ENCODE peak calls at places on chromosomes 7 and 10, in eight cellular contexts. One of them, this sample, is unnamed.

GRCh38 chr7:91496251-91496820 is 232.1 kb downstream of the FZD1 start:
- DNase-seq in T-helper 2 cell: no peak
- DNase-seq in activated T-helper 1 cell treated with anti-CD3 and anti-CD28 coated beads, Interleukin-12 subunit alpha, Interleukin-12 subunit beta, Interleukin-2, Interleukin-4 antibody, amounts not matched to agents 30 ng/mL and 10 ng/mL and 1 ng/mL, durations not matched to agents 14 hours and 24 hours and 36 hours: no peak
- DNase-seq in T47D: no peak
- DNase-seq in left cardiac atrium: no peak
- DNase-seq in GM10248: no peak
- DNase-seq in stimulated activated naive B cell treated with anti-CD40 and anti-IgM and Interleukin-4, amounts not matched to agents 10 μg/mL and 1 μg/mL and 100 μg/mL, for 72 hours: no peak
- DNase-seq in H7: no peak
- DNase-seq in this sample: no peak

GRCh38 chr7:17057143-17057509 is 175.3 kb upstream of the AGR3 start:
- DNase-seq in T-helper 2 cell: no peak
- DNase-seq in activated T-helper 1 cell treated with anti-CD3 and anti-CD28 coated beads, Interleukin-12 subunit alpha, Interleukin-12 subunit beta, Interleukin-2, Interleukin-4 antibody, amounts not matched to agents 30 ng/mL and 10 ng/mL and 1 ng/mL, durations not matched to agents 14 hours and 24 hours and 36 hours: no peak
- DNase-seq in T47D: no peak
- DNase-seq in left cardiac atrium: no peak
- DNase-seq in GM10248: no peak
- DNase-seq in stimulated activated naive B cell treated with anti-CD40 and anti-IgM and Interleukin-4, amounts not matched to agents 10 μg/mL and 1 μg/mL and 100 μg/mL, for 72 hours: no peak
- DNase-seq in H7: no peak
- DNase-seq in this sample: no peak

GRCh38 chr10:5764422-5765297 is 48.6 kb downstream of the GDI2 start:
- DNase-seq in T-helper 2 cell: no peak
- DNase-seq in activated T-helper 1 cell treated with anti-CD3 and anti-CD28 coated beads, Interleukin-12 subunit alpha, Interleukin-12 subunit beta, Interleukin-2, Interleukin-4 antibody, amounts not matched to agents 30 ng/mL and 10 ng/mL and 1 ng/mL, durations not matched to agents 14 hours and 24 hours and 36 hours: no peak
- DNase-seq in T47D: no peak
- DNase-seq in left cardiac atrium: no peak
- DNase-seq in GM10248: no peak
- DNase-seq in stimulated activated naive B cell treated with anti-CD40 and anti-IgM and Interleukin-4, amounts not matched to agents 10 μg/mL and 1 μg/mL and 100 μg/mL, for 72 hours: no peak
- DNase-seq in H7: no peak
- DNase-seq in this sample: peak

GRCh38 chr7:28813238-28813962 is 144.7 kb downstream of the TRIL start:
- DNase-seq in T-helper 2 cell: no peak
- DNase-seq in activated T-helper 1 cell treated with anti-CD3 and anti-CD28 coated beads, Interleukin-12 subunit alpha, Interleukin-12 subunit beta, Interleukin-2, Interleukin-4 antibody, amounts not matched to agents 30 ng/mL and 10 ng/mL and 1 ng/mL, durations not matched to agents 14 hours and 24 hours and 36 hours: no peak
- DNase-seq in T47D: no peak
- DNase-seq in left cardiac atrium: no peak
- DNase-seq in GM10248: no peak
- DNase-seq in stimulated activated naive B cell treated with anti-CD40 and anti-IgM and Interleukin-4, amounts not matched to agents 10 μg/mL and 1 μg/mL and 100 μg/mL, for 72 hours: no peak
- DNase-seq in H7: no peak
- DNase-seq in this sample: no peak

GRCh38 chr10:32381165-32381564 is 34.2 kb upstream of the EPC1 start:
- DNase-seq in T-helper 2 cell: no peak
- DNase-seq in activated T-helper 1 cell treated with anti-CD3 and anti-CD28 coated beads, Interleukin-12 subunit alpha, Interleukin-12 subunit beta, Interleukin-2, Interleukin-4 antibody, amounts not matched to agents 30 ng/mL and 10 ng/mL and 1 ng/mL, durations not matched to agents 14 hours and 24 hours and 36 hours: no peak
- DNase-seq in T47D: no peak
- DNase-seq in left cardiac atrium: no peak
- DNase-seq in GM10248: no peak
- DNase-seq in stimulated activated naive B cell treated with anti-CD40 and anti-IgM and Interleukin-4, amounts not matched to agents 10 μg/mL and 1 μg/mL and 100 μg/mL, for 72 hours: no peak
- DNase-seq in H7: no peak
- DNase-seq in this sample: peak

GRCh38 chr10:29443745-29444523 is 155.1 kb downstream of the LYZL1 start:
- DNase-seq in T-helper 2 cell: no peak
- DNase-seq in activated T-helper 1 cell treated with anti-CD3 and anti-CD28 coated beads, Interleukin-12 subunit alpha, Interleukin-12 subunit beta, Interleukin-2, Interleukin-4 antibody, amounts not matched to agents 30 ng/mL and 10 ng/mL and 1 ng/mL, durations not matched to agents 14 hours and 24 hours and 36 hours: no peak
- DNase-seq in T47D: no peak
- DNase-seq in left cardiac atrium: no peak
- DNase-seq in GM10248: no peak
- DNase-seq in stimulated activated naive B cell treated with anti-CD40 and anti-IgM and Interleukin-4, amounts not matched to agents 10 μg/mL and 1 μg/mL and 100 μg/mL, for 72 hours: no peak
- DNase-seq in H7: no peak
- DNase-seq in this sample: no peak

GRCh38 chr7:156747718-156748117 is 107.1 kb downstream of the RNF32 start:
- DNase-seq in T-helper 2 cell: no peak
- DNase-seq in activated T-helper 1 cell treated with anti-CD3 and anti-CD28 coated beads, Interleukin-12 subunit alpha, Interleukin-12 subunit beta, Interleukin-2, Interleukin-4 antibody, amounts not matched to agents 30 ng/mL and 10 ng/mL and 1 ng/mL, durations not matched to agents 14 hours and 24 hours and 36 hours: no peak
- DNase-seq in T47D: no peak
- DNase-seq in left cardiac atrium: no peak
- DNase-seq in GM10248: no peak
- DNase-seq in stimulated activated naive B cell treated with anti-CD40 and anti-IgM and Interleukin-4, amounts not matched to agents 10 μg/mL and 1 μg/mL and 100 μg/mL, for 72 hours: no peak
- DNase-seq in H7: no peak
- DNase-seq in this sample: peak

GRCh38 chr7:30575910-30576309 is 18.8 kb upstream of the GARS1 start:
- DNase-seq in T-helper 2 cell: no peak
- DNase-seq in activated T-helper 1 cell treated with anti-CD3 and anti-CD28 coated beads, Interleukin-12 subunit alpha, Interleukin-12 subunit beta, Interleukin-2, Interleukin-4 antibody, amounts not matched to agents 30 ng/mL and 10 ng/mL and 1 ng/mL, durations not matched to agents 14 hours and 24 hours and 36 hours: no peak
- DNase-seq in T47D: no peak
- DNase-seq in left cardiac atrium: no peak
- DNase-seq in GM10248: no peak
- DNase-seq in stimulated activated naive B cell treated with anti-CD40 and anti-IgM and Interleukin-4, amounts not matched to agents 10 μg/mL and 1 μg/mL and 100 μg/mL, for 72 hours: no peak
- DNase-seq in H7: no peak
- DNase-seq in this sample: no peak

GRCh38 chr7:27048438-27048837 is 47.4 kb downstream of the HOXA1 start:
- DNase-seq in T-helper 2 cell: no peak
- DNase-seq in activated T-helper 1 cell treated with anti-CD3 and anti-CD28 coated beads, Interleukin-12 subunit alpha, Interleukin-12 subunit beta, Interleukin-2, Interleukin-4 antibody, amounts not matched to agents 30 ng/mL and 10 ng/mL and 1 ng/mL, durations not matched to agents 14 hours and 24 hours and 36 hours: no peak
- DNase-seq in T47D: no peak
- DNase-seq in left cardiac atrium: no peak
- DNase-seq in GM10248: no peak
- DNase-seq in stimulated activated naive B cell treated with anti-CD40 and anti-IgM and Interleukin-4, amounts not matched to agents 10 μg/mL and 1 μg/mL and 100 μg/mL, for 72 hours: no peak
- DNase-seq in H7: peak
- DNase-seq in this sample: no peak

GRCh38 chr7:43318188-43318587 is 205.7 kb downstream of the HECW1 start:
- DNase-seq in T-helper 2 cell: no peak
- DNase-seq in activated T-helper 1 cell treated with anti-CD3 and anti-CD28 coated beads, Interleukin-12 subunit alpha, Interleukin-12 subunit beta, Interleukin-2, Interleukin-4 antibody, amounts not matched to agents 30 ng/mL and 10 ng/mL and 1 ng/mL, durations not matched to agents 14 hours and 24 hours and 36 hours: no peak
- DNase-seq in T47D: no peak
- DNase-seq in left cardiac atrium: no peak
- DNase-seq in GM10248: no peak
- DNase-seq in stimulated activated naive B cell treated with anti-CD40 and anti-IgM and Interleukin-4, amounts not matched to agents 10 μg/mL and 1 μg/mL and 100 μg/mL, for 72 hours: no peak
- DNase-seq in H7: no peak
- DNase-seq in this sample: no peak

GRCh38 chr7:36287371-36288241 is 102.1 kb upstream of the ANLN start:
- DNase-seq in T-helper 2 cell: no peak
- DNase-seq in activated T-helper 1 cell treated with anti-CD3 and anti-CD28 coated beads, Interleukin-12 subunit alpha, Interleukin-12 subunit beta, Interleukin-2, Interleukin-4 antibody, amounts not matched to agents 30 ng/mL and 10 ng/mL and 1 ng/mL, durations not matched to agents 14 hours and 24 hours and 36 hours: peak
- DNase-seq in T47D: no peak
- DNase-seq in left cardiac atrium: no peak
- DNase-seq in GM10248: no peak
- DNase-seq in stimulated activated naive B cell treated with anti-CD40 and anti-IgM and Interleukin-4, amounts not matched to agents 10 μg/mL and 1 μg/mL and 100 μg/mL, for 72 hours: peak
- DNase-seq in H7: no peak
- DNase-seq in this sample: peak

GRCh38 chr7:154767821-154768415 is 235.0 kb downstream of the PAXIP1 start:
- DNase-seq in T-helper 2 cell: no peak
- DNase-seq in activated T-helper 1 cell treated with anti-CD3 and anti-CD28 coated beads, Interleukin-12 subunit alpha, Interleukin-12 subunit beta, Interleukin-2, Interleukin-4 antibody, amounts not matched to agents 30 ng/mL and 10 ng/mL and 1 ng/mL, durations not matched to agents 14 hours and 24 hours and 36 hours: no peak
- DNase-seq in T47D: no peak
- DNase-seq in left cardiac atrium: no peak
- DNase-seq in GM10248: no peak
- DNase-seq in stimulated activated naive B cell treated with anti-CD40 and anti-IgM and Interleukin-4, amounts not matched to agents 10 μg/mL and 1 μg/mL and 100 μg/mL, for 72 hours: no peak
- DNase-seq in H7: no peak
- DNase-seq in this sample: no peak

GRCh38 chr7:95737828-95738505 is 34.4 kb upstream of the DYNC1I1 start:
- DNase-seq in T-helper 2 cell: no peak
- DNase-seq in activated T-helper 1 cell treated with anti-CD3 and anti-CD28 coated beads, Interleukin-12 subunit alpha, Interleukin-12 subunit beta, Interleukin-2, Interleukin-4 antibody, amounts not matched to agents 30 ng/mL and 10 ng/mL and 1 ng/mL, durations not matched to agents 14 hours and 24 hours and 36 hours: no peak
- DNase-seq in T47D: no peak
- DNase-seq in left cardiac atrium: no peak
- DNase-seq in GM10248: no peak
- DNase-seq in stimulated activated naive B cell treated with anti-CD40 and anti-IgM and Interleukin-4, amounts not matched to agents 10 μg/mL and 1 μg/mL and 100 μg/mL, for 72 hours: no peak
- DNase-seq in H7: no peak
- DNase-seq in this sample: peak

GRCh38 chr7:157893535-157894044 is 556.8 kb downstream of the DNAJB6 start:
- DNase-seq in T-helper 2 cell: no peak
- DNase-seq in activated T-helper 1 cell treated with anti-CD3 and anti-CD28 coated beads, Interleukin-12 subunit alpha, Interleukin-12 subunit beta, Interleukin-2, Interleukin-4 antibody, amounts not matched to agents 30 ng/mL and 10 ng/mL and 1 ng/mL, durations not matched to agents 14 hours and 24 hours and 36 hours: no peak
- DNase-seq in T47D: no peak
- DNase-seq in left cardiac atrium: no peak
- DNase-seq in GM10248: no peak
- DNase-seq in stimulated activated naive B cell treated with anti-CD40 and anti-IgM and Interleukin-4, amounts not matched to agents 10 μg/mL and 1 μg/mL and 100 μg/mL, for 72 hours: no peak
- DNase-seq in H7: no peak
- DNase-seq in this sample: no peak

GRCh38 chr7:141071855-141072547 is 1.9 kb upstream of the TMEM178B start:
- DNase-seq in T-helper 2 cell: no peak
- DNase-seq in activated T-helper 1 cell treated with anti-CD3 and anti-CD28 coated beads, Interleukin-12 subunit alpha, Interleukin-12 subunit beta, Interleukin-2, Interleukin-4 antibody, amounts not matched to agents 30 ng/mL and 10 ng/mL and 1 ng/mL, durations not matched to agents 14 hours and 24 hours and 36 hours: no peak
- DNase-seq in T47D: no peak
- DNase-seq in left cardiac atrium: no peak
- DNase-seq in GM10248: no peak
- DNase-seq in stimulated activated naive B cell treated with anti-CD40 and anti-IgM and Interleukin-4, amounts not matched to agents 10 μg/mL and 1 μg/mL and 100 μg/mL, for 72 hours: no peak
- DNase-seq in H7: peak
- DNase-seq in this sample: peak

GRCh38 chr7:121744319-121744718 is 128.6 kb upstream of the PTPRZ1 start:
- DNase-seq in T-helper 2 cell: no peak
- DNase-seq in activated T-helper 1 cell treated with anti-CD3 and anti-CD28 coated beads, Interleukin-12 subunit alpha, Interleukin-12 subunit beta, Interleukin-2, Interleukin-4 antibody, amounts not matched to agents 30 ng/mL and 10 ng/mL and 1 ng/mL, durations not matched to agents 14 hours and 24 hours and 36 hours: no peak
- DNase-seq in T47D: no peak
- DNase-seq in left cardiac atrium: no peak
- DNase-seq in GM10248: no peak
- DNase-seq in stimulated activated naive B cell treated with anti-CD40 and anti-IgM and Interleukin-4, amounts not matched to agents 10 μg/mL and 1 μg/mL and 100 μg/mL, for 72 hours: no peak
- DNase-seq in H7: no peak
- DNase-seq in this sample: peak

GRCh38 chr7:835491-836401 is 3.5 kb downstream of the SUN1 start:
- DNase-seq in T-helper 2 cell: no peak
- DNase-seq in activated T-helper 1 cell treated with anti-CD3 and anti-CD28 coated beads, Interleukin-12 subunit alpha, Interleukin-12 subunit beta, Interleukin-2, Interleukin-4 antibody, amounts not matched to agents 30 ng/mL and 10 ng/mL and 1 ng/mL, durations not matched to agents 14 hours and 24 hours and 36 hours: no peak
- DNase-seq in T47D: no peak
- DNase-seq in left cardiac atrium: peak
- DNase-seq in GM10248: no peak
- DNase-seq in stimulated activated naive B cell treated with anti-CD40 and anti-IgM and Interleukin-4, amounts not matched to agents 10 μg/mL and 1 μg/mL and 100 μg/mL, for 72 hours: no peak
- DNase-seq in H7: no peak
- DNase-seq in this sample: no peak

GRCh38 chr7:132180481-132180880 is 395.8 kb downstream of the PLXNA4 start:
- DNase-seq in T-helper 2 cell: no peak
- DNase-seq in activated T-helper 1 cell treated with anti-CD3 and anti-CD28 coated beads, Interleukin-12 subunit alpha, Interleukin-12 subunit beta, Interleukin-2, Interleukin-4 antibody, amounts not matched to agents 30 ng/mL and 10 ng/mL and 1 ng/mL, durations not matched to agents 14 hours and 24 hours and 36 hours: no peak
- DNase-seq in T47D: no peak
- DNase-seq in left cardiac atrium: no peak
- DNase-seq in GM10248: no peak
- DNase-seq in stimulated activated naive B cell treated with anti-CD40 and anti-IgM and Interleukin-4, amounts not matched to agents 10 μg/mL and 1 μg/mL and 100 μg/mL, for 72 hours: no peak
- DNase-seq in H7: no peak
- DNase-seq in this sample: no peak

GRCh38 chr7:68720722-68721121 is 877.6 kb upstream of the AUTS2 start:
- DNase-seq in T-helper 2 cell: no peak
- DNase-seq in activated T-helper 1 cell treated with anti-CD3 and anti-CD28 coated beads, Interleukin-12 subunit alpha, Interleukin-12 subunit beta, Interleukin-2, Interleukin-4 antibody, amounts not matched to agents 30 ng/mL and 10 ng/mL and 1 ng/mL, durations not matched to agents 14 hours and 24 hours and 36 hours: no peak
- DNase-seq in T47D: no peak
- DNase-seq in left cardiac atrium: no peak
- DNase-seq in GM10248: no peak
- DNase-seq in stimulated activated naive B cell treated with anti-CD40 and anti-IgM and Interleukin-4, amounts not matched to agents 10 μg/mL and 1 μg/mL and 100 μg/mL, for 72 hours: no peak
- DNase-seq in H7: no peak
- DNase-seq in this sample: no peak

GRCh38 chr7:6172331-6173295 is 99.8 kb downstream of the CYTH3 start:
- DNase-seq in T-helper 2 cell: no peak
- DNase-seq in activated T-helper 1 cell treated with anti-CD3 and anti-CD28 coated beads, Interleukin-12 subunit alpha, Interleukin-12 subunit beta, Interleukin-2, Interleukin-4 antibody, amounts not matched to agents 30 ng/mL and 10 ng/mL and 1 ng/mL, durations not matched to agents 14 hours and 24 hours and 36 hours: no peak
- DNase-seq in T47D: no peak
- DNase-seq in left cardiac atrium: no peak
- DNase-seq in GM10248: no peak
- DNase-seq in stimulated activated naive B cell treated with anti-CD40 and anti-IgM and Interleukin-4, amounts not matched to agents 10 μg/mL and 1 μg/mL and 100 μg/mL, for 72 hours: no peak
- DNase-seq in H7: peak
- DNase-seq in this sample: no peak

GRCh38 chr7:44738876-44739665 is 9.6 kb upstream of the ZMIZ2 start:
- DNase-seq in T-helper 2 cell: no peak
- DNase-seq in activated T-helper 1 cell treated with anti-CD3 and anti-CD28 coated beads, Interleukin-12 subunit alpha, Interleukin-12 subunit beta, Interleukin-2, Interleukin-4 antibody, amounts not matched to agents 30 ng/mL and 10 ng/mL and 1 ng/mL, durations not matched to agents 14 hours and 24 hours and 36 hours: no peak
- DNase-seq in T47D: no peak
- DNase-seq in left cardiac atrium: no peak
- DNase-seq in GM10248: no peak
- DNase-seq in stimulated activated naive B cell treated with anti-CD40 and anti-IgM and Interleukin-4, amounts not matched to agents 10 μg/mL and 1 μg/mL and 100 μg/mL, for 72 hours: no peak
- DNase-seq in H7: no peak
- DNase-seq in this sample: no peak

GRCh38 chr10:12945709-12946359 is 55.7 kb downstream of the CCDC3 start:
- DNase-seq in T-helper 2 cell: no peak
- DNase-seq in activated T-helper 1 cell treated with anti-CD3 and anti-CD28 coated beads, Interleukin-12 subunit alpha, Interleukin-12 subunit beta, Interleukin-2, Interleukin-4 antibody, amounts not matched to agents 30 ng/mL and 10 ng/mL and 1 ng/mL, durations not matched to agents 14 hours and 24 hours and 36 hours: no peak
- DNase-seq in T47D: no peak
- DNase-seq in left cardiac atrium: no peak
- DNase-seq in GM10248: no peak
- DNase-seq in stimulated activated naive B cell treated with anti-CD40 and anti-IgM and Interleukin-4, amounts not matched to agents 10 μg/mL and 1 μg/mL and 100 μg/mL, for 72 hours: no peak
- DNase-seq in H7: no peak
- DNase-seq in this sample: no peak

GRCh38 chr7:108211382-108212201 is 81.4 kb upstream of the LAMB4 start:
- DNase-seq in T-helper 2 cell: no peak
- DNase-seq in activated T-helper 1 cell treated with anti-CD3 and anti-CD28 coated beads, Interleukin-12 subunit alpha, Interleukin-12 subunit beta, Interleukin-2, Interleukin-4 antibody, amounts not matched to agents 30 ng/mL and 10 ng/mL and 1 ng/mL, durations not matched to agents 14 hours and 24 hours and 36 hours: no peak
- DNase-seq in T47D: no peak
- DNase-seq in left cardiac atrium: no peak
- DNase-seq in GM10248: no peak
- DNase-seq in stimulated activated naive B cell treated with anti-CD40 and anti-IgM and Interleukin-4, amounts not matched to agents 10 μg/mL and 1 μg/mL and 100 μg/mL, for 72 hours: peak
- DNase-seq in H7: no peak
- DNase-seq in this sample: peak

GRCh38 chr7:150465414-150465813 is 15.0 kb downstream of the GIMAP8 start:
- DNase-seq in T-helper 2 cell: no peak
- DNase-seq in activated T-helper 1 cell treated with anti-CD3 and anti-CD28 coated beads, Interleukin-12 subunit alpha, Interleukin-12 subunit beta, Interleukin-2, Interleukin-4 antibody, amounts not matched to agents 30 ng/mL and 10 ng/mL and 1 ng/mL, durations not matched to agents 14 hours and 24 hours and 36 hours: no peak
- DNase-seq in T47D: no peak
- DNase-seq in left cardiac atrium: no peak
- DNase-seq in GM10248: no peak
- DNase-seq in stimulated activated naive B cell treated with anti-CD40 and anti-IgM and Interleukin-4, amounts not matched to agents 10 μg/mL and 1 μg/mL and 100 μg/mL, for 72 hours: no peak
- DNase-seq in H7: no peak
- DNase-seq in this sample: no peak

GRCh38 chr10:100647928-100648327 is 97.5 kb upstream of the PAX2 start:
- DNase-seq in T-helper 2 cell: no peak
- DNase-seq in activated T-helper 1 cell treated with anti-CD3 and anti-CD28 coated beads, Interleukin-12 subunit alpha, Interleukin-12 subunit beta, Interleukin-2, Interleukin-4 antibody, amounts not matched to agents 30 ng/mL and 10 ng/mL and 1 ng/mL, durations not matched to agents 14 hours and 24 hours and 36 hours: no peak
- DNase-seq in T47D: no peak
- DNase-seq in left cardiac atrium: no peak
- DNase-seq in GM10248: no peak
- DNase-seq in stimulated activated naive B cell treated with anti-CD40 and anti-IgM and Interleukin-4, amounts not matched to agents 10 μg/mL and 1 μg/mL and 100 μg/mL, for 72 hours: no peak
- DNase-seq in H7: no peak
- DNase-seq in this sample: peak